ENCODE peak calls at places on chromosomes 1 and 21, in five cellular contexts. One of them, this sample, is unnamed.

GRCh38 chr1:78919150-78919549 is 87.4 kb downstream of the ADGRL4 start:
- DNase-seq in BJ: no peak
- DNase-seq in brain microvascular endothelial cell: no peak
- DNase-seq in OCI-LY7: no peak
- DNase-seq in epithelial cell of esophagus: no peak
- DNase-seq in this sample: no peak

GRCh38 chr1:2948751-2949680 is 72.3 kb upstream of the ACTRT2 start:
- DNase-seq in BJ: no peak
- DNase-seq in brain microvascular endothelial cell: no peak
- DNase-seq in OCI-LY7: no peak
- DNase-seq in epithelial cell of esophagus: no peak
- DNase-seq in this sample: no peak

GRCh38 chr21:33950425-33951079 is 34.9 kb upstream of the ATP5PO start:
- DNase-seq in BJ: no peak
- DNase-seq in brain microvascular endothelial cell: no peak
- DNase-seq in OCI-LY7: no peak
- DNase-seq in epithelial cell of esophagus: no peak
- DNase-seq in this sample: no peak

GRCh38 chr1:12495725-12496124 is 122.3 kb downstream of the DHRS3 start:
- DNase-seq in BJ: no peak
- DNase-seq in brain microvascular endothelial cell: no peak
- DNase-seq in OCI-LY7: no peak
- DNase-seq in epithelial cell of esophagus: no peak
- DNase-seq in this sample: no peak

GRCh38 chr1:219555031-219555667 is 57.8 kb downstream of the ZC3H11B start:
- DNase-seq in BJ: no peak
- DNase-seq in brain microvascular endothelial cell: peak
- DNase-seq in OCI-LY7: no peak
- DNase-seq in epithelial cell of esophagus: peak
- DNase-seq in this sample: peak

GRCh38 chr1:92274939-92275338 is 23.8 kb downstream of the GLMN start:
- DNase-seq in BJ: no peak
- DNase-seq in brain microvascular endothelial cell: peak
- DNase-seq in OCI-LY7: no peak
- DNase-seq in epithelial cell of esophagus: no peak
- DNase-seq in this sample: no peak

GRCh38 chr1:177928194-177928593 is 41.7 kb downstream of the SEC16B start:
- DNase-seq in BJ: no peak
- DNase-seq in brain microvascular endothelial cell: peak
- DNase-seq in OCI-LY7: no peak
- DNase-seq in epithelial cell of esophagus: peak
- DNase-seq in this sample: peak

GRCh38 chr1:115107501-115108260 is 18.4 kb upstream of the TSPAN2 start:
- DNase-seq in BJ: no peak
- DNase-seq in brain microvascular endothelial cell: no peak
- DNase-seq in OCI-LY7: no peak
- DNase-seq in epithelial cell of esophagus: peak
- DNase-seq in this sample: no peak

GRCh38 chr1:22778842-22779520 is 68.3 kb downstream of the EPHB2 start:
- DNase-seq in BJ: no peak
- DNase-seq in brain microvascular endothelial cell: no peak
- DNase-seq in OCI-LY7: no peak
- DNase-seq in epithelial cell of esophagus: no peak
- DNase-seq in this sample: no peak

DNA sequence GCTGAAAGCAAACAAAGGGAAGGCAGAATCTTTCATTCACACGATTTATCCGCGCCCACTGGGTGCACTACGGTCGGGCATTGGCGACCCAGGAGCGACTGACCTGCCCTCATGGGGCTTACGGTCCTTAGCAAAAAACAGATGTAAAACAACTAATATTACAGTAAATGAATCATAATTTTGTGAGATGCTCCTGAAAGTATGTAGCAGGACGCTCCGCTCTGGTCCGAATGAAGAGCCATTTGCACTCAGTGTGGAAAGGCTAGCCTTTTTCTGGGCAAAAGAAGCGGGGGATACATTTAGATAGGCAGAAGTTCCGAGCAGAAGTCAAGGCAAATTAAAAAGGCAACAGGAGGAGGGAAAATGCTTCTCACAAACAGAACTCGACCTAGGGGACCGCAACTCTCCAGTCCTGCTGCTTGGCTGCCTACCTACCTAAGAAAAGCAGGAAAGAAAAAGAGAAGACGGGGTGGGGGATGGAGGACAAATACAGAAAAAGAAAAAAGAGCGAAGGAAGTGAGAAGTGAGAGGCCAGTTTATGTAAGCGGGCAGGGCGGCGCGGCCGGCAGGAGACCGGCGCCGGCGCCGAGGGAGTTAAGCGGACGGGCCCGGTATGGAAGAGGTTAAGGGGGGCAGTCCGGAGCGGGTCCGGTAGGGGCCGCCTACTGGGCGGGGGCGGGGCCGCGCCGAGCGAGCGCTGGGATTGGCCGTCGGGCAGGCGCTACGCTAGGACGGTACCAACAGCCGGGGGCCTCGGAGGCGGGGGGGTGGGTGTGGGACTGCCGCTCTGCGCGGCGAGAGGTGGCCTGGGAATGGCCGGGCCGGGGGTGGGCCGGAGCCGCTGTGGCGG is at the start of gene FAM20B:
- DNase-seq in BJ: peak
- DNase-seq in brain microvascular endothelial cell: peak
- DNase-seq in OCI-LY7: peak
- DNase-seq in epithelial cell of esophagus: peak
- DNase-seq in this sample: peak
- TF ChIP-seq CTCF in BJ: peak
- TF ChIP-seq CTCF in brain microvascular endothelial cell: no peak
- TF ChIP-seq CTCF in OCI-LY7: no peak
- TF ChIP-seq CTCF in epithelial cell of esophagus: no peak
- TF ChIP-seq CTCF in this sample: no peak

GRCh38 chr1:210715072-210715471 is 386.4 kb downstream of the HHAT start:
- DNase-seq in BJ: no peak
- DNase-seq in brain microvascular endothelial cell: no peak
- DNase-seq in OCI-LY7: no peak
- DNase-seq in epithelial cell of esophagus: peak
- DNase-seq in this sample: no peak
- TF ChIP-seq CTCF in BJ: no peak
- TF ChIP-seq CTCF in brain microvascular endothelial cell: no peak
- TF ChIP-seq CTCF in OCI-LY7: no peak
- TF ChIP-seq CTCF in epithelial cell of esophagus: no peak
- TF ChIP-seq CTCF in this sample: no peak

DNA sequence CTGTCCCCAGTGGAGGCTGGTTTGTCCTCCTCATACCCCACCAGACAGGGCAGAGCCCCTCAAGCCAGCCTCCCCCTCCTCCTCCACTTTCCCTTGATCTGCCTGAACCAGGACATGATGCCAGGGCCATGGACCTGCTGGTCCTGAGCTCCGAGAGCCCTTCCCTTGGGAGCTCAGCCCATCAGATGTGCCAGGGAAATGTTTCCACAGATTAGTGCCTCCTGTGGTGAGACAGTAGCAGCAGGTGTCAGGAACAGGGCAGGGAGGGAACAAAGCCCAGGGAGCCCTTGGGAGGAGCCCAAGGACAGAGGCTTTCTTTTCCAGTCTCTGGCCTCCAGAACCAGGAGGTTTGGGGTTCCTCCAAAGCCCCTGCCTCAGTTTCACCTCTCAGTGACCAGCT is 14.6 kb upstream of the SLC41A1 start:
- DNase-seq in BJ: no peak
- DNase-seq in brain microvascular endothelial cell: no peak
- DNase-seq in OCI-LY7: no peak
- DNase-seq in epithelial cell of esophagus: no peak
- DNase-seq in this sample: no peak
- TF ChIP-seq CTCF in BJ: no peak
- TF ChIP-seq CTCF in brain microvascular endothelial cell: peak
- TF ChIP-seq CTCF in OCI-LY7: no peak
- TF ChIP-seq CTCF in epithelial cell of esophagus: no peak
- TF ChIP-seq CTCF in this sample: peak

GRCh38 chr1:225958041-225958440 is 17.0 kb upstream of the LEFTY2 start:
- DNase-seq in BJ: no peak
- DNase-seq in brain microvascular endothelial cell: no peak
- DNase-seq in OCI-LY7: no peak
- DNase-seq in epithelial cell of esophagus: no peak
- DNase-seq in this sample: no peak

GRCh38 chr1:225965231-225965630 is 24.2 kb upstream of the LEFTY2 start:
- DNase-seq in BJ: no peak
- DNase-seq in brain microvascular endothelial cell: no peak
- DNase-seq in OCI-LY7: no peak
- DNase-seq in epithelial cell of esophagus: no peak
- DNase-seq in this sample: no peak

GRCh38 chr1:225961659-225962439 is 20.8 kb upstream of the LEFTY2 start:
- DNase-seq in BJ: no peak
- DNase-seq in brain microvascular endothelial cell: no peak
- DNase-seq in OCI-LY7: no peak
- DNase-seq in epithelial cell of esophagus: no peak
- DNase-seq in this sample: no peak

GRCh38 chr1:225963735-225964530 is 22.9 kb upstream of the LEFTY2 start:
- DNase-seq in BJ: no peak
- DNase-seq in brain microvascular endothelial cell: no peak
- DNase-seq in OCI-LY7: no peak
- DNase-seq in epithelial cell of esophagus: peak
- DNase-seq in this sample: peak

GRCh38 chr1:225962440-225962975 is 21.5 kb upstream of the LEFTY2 start:
- DNase-seq in BJ: no peak
- DNase-seq in brain microvascular endothelial cell: no peak
- DNase-seq in OCI-LY7: peak
- DNase-seq in epithelial cell of esophagus: no peak
- DNase-seq in this sample: no peak
- TF ChIP-seq CTCF in BJ: peak
- TF ChIP-seq CTCF in brain microvascular endothelial cell: peak
- TF ChIP-seq CTCF in OCI-LY7: peak
- TF ChIP-seq CTCF in epithelial cell of esophagus: peak
- TF ChIP-seq CTCF in this sample: peak

GRCh38 chr1:234837713-234838112 is 227.7 kb upstream of the IRF2BP2 start:
- DNase-seq in BJ: no peak
- DNase-seq in brain microvascular endothelial cell: no peak
- DNase-seq in OCI-LY7: no peak
- DNase-seq in epithelial cell of esophagus: no peak
- DNase-seq in this sample: no peak

GRCh38 chr1:234840253-234840652 is 230.3 kb upstream of the IRF2BP2 start:
- DNase-seq in BJ: no peak
- DNase-seq in brain microvascular endothelial cell: no peak
- DNase-seq in OCI-LY7: no peak
- DNase-seq in epithelial cell of esophagus: no peak
- DNase-seq in this sample: no peak

GRCh38 chr1:234840843-234841242 is 230.9 kb upstream of the IRF2BP2 start:
- DNase-seq in BJ: no peak
- DNase-seq in brain microvascular endothelial cell: peak
- DNase-seq in OCI-LY7: no peak
- DNase-seq in epithelial cell of esophagus: no peak
- DNase-seq in this sample: no peak

GRCh38 chr1:234838182-234838581 is 228.2 kb upstream of the IRF2BP2 start:
- DNase-seq in BJ: no peak
- DNase-seq in brain microvascular endothelial cell: no peak
- DNase-seq in OCI-LY7: peak
- DNase-seq in epithelial cell of esophagus: no peak
- DNase-seq in this sample: no peak

GRCh38 chr1:234839663-234840062 is 229.7 kb upstream of the IRF2BP2 start:
- DNase-seq in BJ: no peak
- DNase-seq in brain microvascular endothelial cell: no peak
- DNase-seq in OCI-LY7: peak
- DNase-seq in epithelial cell of esophagus: peak
- DNase-seq in this sample: peak
- TF ChIP-seq CTCF in BJ: no peak
- TF ChIP-seq CTCF in brain microvascular endothelial cell: no peak
- TF ChIP-seq CTCF in OCI-LY7: no peak
- TF ChIP-seq CTCF in epithelial cell of esophagus: no peak
- TF ChIP-seq CTCF in this sample: no peak

This sample was measured in PC-3.